ENCODE peak calls at places on chromosomes 11 and 22, in nine cellular contexts. W is GM23248; J is progenitor cell of endocrine pancreas; K is ovary; O is hippocampal formation; L is cerebellar cortex; B is stimulated activated CD8-positive, alpha-beta memory T cell treated with anti-CD3 and anti-CD28 coated beads, Interleukin-15, amount 100 ng/mL, for 48 hours; A is substantia nigra; X is activated effector memory CD4-positive, alpha-beta T cell treated with Interleukin-2 at 50 U/mL for 16 hours. N is an unnamed sample.

GRCh38 chr11:130128626-130129025 is 31.0 kb upstream of the ST14 start:
- DNase-seq in A (no peak), J (no peak), X (no peak), O (no peak), L (no peak), K (no peak), W (no peak), B (no peak), N (no peak)

GRCh38 chr11:32137263-32137662 is 46.4 kb downstream of the RCN1 start:
- DNase-seq in O (no peak), J (no peak), W (peak; percentile 96), L (no peak), B (no peak), A (no peak), K (no peak), X (no peak), N (no peak)

GRCh38 chr11:33942954-33943353 is 51.1 kb upstream of the LMO2 start:
- DNase-seq in J (no peak), O (no peak), K (no peak), X (no peak), W (peak; percentile 94), B (no peak), A (no peak), L (no peak), N (no peak)

GRCh38 chr11:9025101-9025850 is 21.5 kb upstream of the NRIP3 start:
- DNase-seq in B (no peak), A (no peak), O (no peak), L (peak; percentile 87), K (no peak), X (no peak), W (no peak), J (no peak), N (no peak)

GRCh38 chr22:49305215-49305965 is 522.3 kb downstream of the BRD1 start:
- DNase-seq in X (peak; percentile 20), B (peak; percentile 47), K (peak; percentile 62), W (peak; percentile 16), O (peak; percentile 75), J (peak; percentile 96), A (peak; percentile 81), L (peak; percentile 70), N (peak; percentile 74)

GRCh38 chr11:12144306-12145174 is 34.1 kb downstream of the MICAL2 start:
- DNase-seq in X (no peak), J (no peak), K (no peak), B (no peak), L (no peak), O (no peak), W (no peak), A (no peak), N (no peak)

GRCh38 chr11:19913236-19913892 is 200.7 kb downstream of the NAV2 start:
- DNase-seq in B (no peak), W (no peak), K (no peak), J (no peak), X (no peak), A (no peak), L (peak; percentile 93), O (no peak), N (no peak)

GRCh38 chr11:120172054-120172881 is 34.4 kb upstream of the TRIM29 start:
- DNase-seq in X (no peak), O (peak; percentile 47), K (peak; percentile 82), B (no peak), W (peak; percentile 87), A (peak; percentile 49), J (peak; percentile 52), L (peak; percentile 42), N (peak; percentile 71)

GRCh38 chr11:128367573-128367972 is 219.8 kb downstream of the ETS1 start:
- DNase-seq in L (no peak), J (no peak), W (no peak), O (no peak), A (no peak), K (no peak), B (peak; percentile 7), X (no peak), N (no peak)

GRCh38 chr11:61054927-61055562 is 47.2 kb upstream of the CD5 start:
- DNase-seq in W (no peak), O (no peak), B (no peak), K (no peak), J (no peak), A (no peak), L (no peak), X (no peak), N (no peak)

GRCh38 chr22:50209893-50210292 is 9.1 kb downstream of the SELENOO start:
- DNase-seq in A (peak; percentile 55), X (peak; percentile 47), J (no peak), B (no peak), L (peak; percentile 85), K (peak; percentile 78), O (no peak), W (peak; percentile 75), N (peak; percentile 39)

GRCh38 chr11:110182886-110183285 is 89.7 kb downstream of the ZC3H12C start:
- DNase-seq in O (no peak), W (peak; percentile 85), K (no peak), J (no peak), L (no peak), A (no peak), B (peak; percentile 3), X (no peak), N (no peak)

GRCh38 chr11:47067401-47067800 is 109.3 kb downstream of the ARFGAP2 start:
- DNase-seq in A (no peak), B (no peak), K (no peak), O (no peak), J (no peak), X (no peak), W (no peak), L (no peak), N (no peak)

GRCh38 chr22:38760477-38761201 is 4.8 kb upstream of the SUN2 start:
- DNase-seq in A (no peak), L (no peak), J (no peak), B (no peak), X (no peak), O (no peak), K (no peak), W (peak; percentile 52), N (peak; percentile 35)

GRCh38 chr11:876550-876949 is 33.9 kb downstream of the TSPAN4 start:
- DNase-seq in J (no peak), W (peak; percentile 44), A (peak; percentile 27), X (no peak), B (no peak), K (no peak), L (peak; percentile 88), O (peak; percentile 35), N (peak; percentile 39)

N was measured in midbrain.